ENCODE peak calls at places on chromosomes 2 and 18, in four cellular contexts. P is right cardiac atrium, J is dorsolateral prefrontal cortex, Q is ELF-1. S is an unnamed sample.

GRCh38 chr2:240141736-240142135 is 1.3 kb upstream of the OTOS start:
- DNase-seq in P (no peak), J (no peak), Q (no peak), S (no peak)

GRCh38 chr18:46401486-46402115 is 255.4 kb downstream of the LOXHD1 start:
- DNase-seq in P (no peak), J (no peak), Q (no peak), S (no peak)

GRCh38 chr18:58195278-58195721 is 151.3 kb downstream of the NEDD4L start:
- DNase-seq in P (no peak), J (no peak), Q (peak; percentile 42), S (peak; percentile 23)

GRCh38 chr2:180707867-180708205 is 272.6 kb upstream of the UBE2E3 start:
- DNase-seq in P (no peak), J (no peak), Q (no peak), S (no peak)

GRCh38 chr2:19043893-19044292 is 314.5 kb downstream of the OSR1 start:
- DNase-seq in P (no peak), J (no peak), Q (no peak), S (no peak)

GRCh38 chr2:160397530-160397865 is 96.1 kb downstream of the RBMS1 start:
- DNase-seq in P (no peak), J (no peak), Q (peak; percentile 70), S (no peak)

GRCh38 chr2:102815285-102815684 is 53.5 kb downstream of the TMEM182 start:
- DNase-seq in P (no peak), J (no peak), Q (no peak), S (no peak)

GRCh38 chr2:165877565-165878550 is 75.7 kb downstream of the TTC21B start:
- DNase-seq in P (no peak), J (no peak), Q (no peak), S (no peak)

GRCh38 chr18:32771169-32771751 is 1.6 kb downstream of the KLHL14 start:
- DNase-seq in P (peak; percentile 8), J (no peak), Q (peak; percentile 37), S (peak; percentile 34)

GRCh38 chr2:3377279-3377611 is 373 bp downstream of the EIPR1 start:
- DNase-seq in P (no peak), J (no peak), Q (no peak), S (no peak)

S was measured in endothelial cell.